ENCODE peak calls at places on chromosome 14, in ten cellular contexts. V is breast epithelium, Q is PC-3, I is right lobe of liver, K is tibial artery, B is psoas muscle, W is AG04450, U is heart right ventricle, A is suprapubic skin, J is GM12865. O is an unnamed sample.

GRCh38 chr14:55136868-55137785 is 8.1 kb downstream of the LGALS3 start:
- DNase-seq in V (peak), K (peak), J (no peak), B (peak), U (peak), I (no peak), Q (no peak), A (peak), W (peak), O (peak)

GRCh38 chr14:62696969-62697328 is 348.3 kb downstream of the KCNH5 start:
- DNase-seq in W (no peak), V (no peak), K (no peak), Q (no peak), A (no peak), I (no peak), B (no peak), U (no peak), J (no peak), O (no peak)

GRCh38 chr14:32509632-32510187 is 180.6 kb downstream of the AKAP6 start:
- DNase-seq in U (no peak), B (peak), Q (peak), J (no peak), V (peak), K (peak), W (peak), I (peak), A (peak), O (peak)

GRCh38 chr14:65134651-65135579 is 32.6 kb upstream of the MAX start:
- DNase-seq in B (no peak), J (no peak), I (no peak), V (no peak), A (no peak), Q (no peak), W (no peak), U (no peak), K (no peak), O (no peak)

GRCh38 chr14:22070119-22070982 is 396.7 kb upstream of the OR4E1 start:
- DNase-seq in Q (no peak), B (peak), A (no peak), K (no peak), J (peak), I (no peak), U (peak), V (no peak), W (no peak), O (no peak)

GRCh38 chr14:98181768-98182167 is 1090.2 kb downstream of the BCL11B start:
- DNase-seq in A (no peak), K (no peak), B (no peak), Q (no peak), J (no peak), W (no peak), U (no peak), I (no peak), V (no peak), O (no peak)

GRCh38 chr14:93116676-93117200 is 1.0 kb upstream of the ITPK1 start:
- DNase-seq in A (no peak), B (no peak), V (no peak), J (no peak), I (no peak), W (no peak), K (no peak), U (no peak), Q (no peak), O (no peak)

GRCh38 chr14:33951183-33951840 is 438 bp upstream of the EGLN3 start:
- DNase-seq in A (no peak), U (no peak), J (no peak), V (no peak), W (no peak), Q (no peak), I (no peak), K (no peak), B (no peak), O (no peak)

GRCh38 chr14:73768107-73768506 is 53.9 kb upstream of the PNMA1 start:
- DNase-seq in W (no peak), K (no peak), U (no peak), J (no peak), A (no peak), I (no peak), V (no peak), B (no peak), Q (no peak), O (no peak)

DNA sequence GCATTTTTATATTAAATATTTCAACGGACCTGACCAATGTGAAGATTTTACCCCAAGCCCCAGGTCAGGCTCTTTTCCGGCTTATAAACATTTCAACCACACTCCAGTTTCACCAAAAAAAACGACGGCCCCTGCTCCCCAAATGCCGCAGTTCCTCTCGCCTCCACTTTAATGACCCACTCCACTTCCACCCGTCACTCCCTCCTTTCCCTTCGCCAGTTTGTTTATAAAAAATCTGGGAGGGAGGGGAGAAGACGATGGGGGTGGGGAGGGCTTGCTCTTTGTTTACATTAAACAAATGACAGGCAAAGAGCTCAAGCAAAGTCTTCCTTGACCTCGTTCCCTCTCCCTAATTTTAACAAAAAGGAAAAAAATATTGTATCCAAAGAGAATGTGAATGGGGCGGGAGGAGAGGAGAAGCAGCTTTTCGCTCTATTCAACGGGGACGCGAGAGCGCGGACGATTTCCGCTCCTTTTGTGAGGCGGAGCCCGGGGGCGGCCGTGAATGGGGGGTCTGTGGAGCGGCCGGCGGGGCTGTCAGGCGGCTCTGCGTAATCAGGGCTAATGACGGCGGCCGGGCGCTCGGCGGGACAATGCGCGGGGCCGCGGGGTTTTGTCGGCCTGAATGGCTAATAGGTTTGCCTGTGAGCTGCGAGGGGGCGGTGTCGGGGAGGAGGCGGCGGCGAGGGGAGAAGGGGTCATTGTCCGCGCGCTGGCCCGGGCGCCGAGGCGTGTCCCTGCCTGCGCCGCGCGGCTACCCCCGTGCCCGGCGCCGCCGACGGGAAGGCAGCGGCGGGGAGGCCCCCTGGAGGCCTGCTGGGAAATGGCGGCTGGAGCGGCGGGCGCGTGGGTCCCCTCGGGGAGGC is 5.7 kb downstream of the SIX6 start:
- DNase-seq in I (no peak), V (no peak), J (no peak), B (peak), U (peak), K (peak), A (no peak), W (no peak), Q (peak), O (no peak)
- H3K4me3 ChIP-seq in I (peak), V (peak), J (no peak), B (peak), U (peak), K (peak), A (peak), W (peak), Q (peak), O (peak)

GRCh38 chr14:103099733-103100280 is 5.3 kb downstream of the EXOC3L4 start:
- DNase-seq in W (no peak), V (no peak), A (no peak), J (no peak), K (no peak), B (no peak), Q (no peak), I (no peak), U (no peak), O (no peak)
- H3K4me3 ChIP-seq in W (no peak), V (no peak), A (no peak), J (no peak), K (no peak), B (no peak), Q (no peak), I (peak), U (no peak), O (no peak)

DNA sequence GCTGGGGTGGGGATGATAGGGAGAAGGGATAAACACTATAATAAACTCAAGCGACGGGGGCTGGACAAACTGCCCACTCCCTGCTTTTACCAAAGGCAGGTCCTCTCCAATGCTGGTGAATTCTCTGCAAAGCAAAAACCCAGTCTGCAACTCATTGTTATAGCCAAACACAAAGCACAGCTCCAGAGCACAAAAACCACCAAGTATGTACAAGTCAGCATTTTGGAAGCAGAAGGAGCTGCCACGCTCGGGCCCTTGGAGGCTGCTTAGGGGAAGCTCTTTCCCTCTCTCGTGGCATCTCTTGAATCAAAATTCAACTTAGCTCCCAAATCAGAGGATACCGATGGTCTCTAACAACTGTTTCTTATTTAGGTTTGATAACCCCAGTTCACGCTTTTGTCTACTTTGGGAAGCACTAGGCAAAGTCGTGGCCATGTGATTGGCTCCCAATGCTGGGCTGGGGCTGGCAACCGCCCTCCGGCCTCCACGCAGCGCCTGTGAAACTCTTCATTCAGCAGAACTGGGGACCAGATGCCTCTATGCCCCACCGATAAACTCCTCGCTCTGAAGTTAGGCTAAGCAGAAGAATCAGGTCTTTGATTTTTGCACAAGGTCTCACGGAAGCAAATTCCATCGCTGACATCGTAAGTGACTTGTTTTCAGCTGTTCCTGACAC is 158.5 kb upstream of the FOXN3 start:
- DNase-seq in K (no peak), V (peak), J (no peak), W (no peak), B (no peak), I (no peak), A (no peak), Q (no peak), U (no peak), O (no peak)
- H3K4me3 ChIP-seq in K (peak), V (no peak), J (no peak), W (no peak), B (no peak), I (no peak), A (no peak), Q (no peak), U (no peak), O (peak)

DNA sequence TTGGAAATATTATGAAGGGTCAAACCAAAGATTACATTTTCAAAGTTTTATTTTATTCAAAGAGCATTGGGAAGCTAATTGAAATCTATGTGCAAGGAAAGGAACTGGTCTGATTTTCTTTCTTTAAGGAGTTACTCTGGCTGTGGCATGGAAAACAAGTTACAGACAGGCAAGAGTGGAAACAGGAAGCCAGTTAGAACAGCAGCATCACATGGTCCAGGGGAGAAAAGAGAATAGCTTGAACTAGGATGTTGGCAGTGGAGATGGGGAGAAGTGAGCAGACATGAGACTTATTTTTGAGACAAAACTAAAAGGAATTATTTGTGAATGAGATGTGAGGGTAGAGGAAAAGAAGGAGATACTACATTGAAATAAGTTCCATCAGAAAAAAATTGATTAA is 3.4 kb downstream of the OR11G2 start:
- DNase-seq in K (no peak), U (no peak), Q (no peak), A (no peak), I (no peak), B (no peak), V (no peak), W (no peak), J (no peak), O (no peak)
- H3K4me3 ChIP-seq in K (no peak), U (no peak), Q (no peak), A (no peak), I (no peak), B (no peak), V (no peak), W (no peak), J (no peak), O (no peak)

O was measured in coronary artery.